ENCODE peak calls at places on chromosomes 1 and 21, in ten cellular contexts. D is NCI-H2029, F is nephron progenitor cell, K is aorta, A is lower lobe of right lung, Y is heart right ventricle, P is GM12865, X is T1000, W is astrocyte of the spinal cord, G is AG10803. E is an unnamed sample.
A peak's percentile ranks its signal among the peaks of the same experiment; 100 is the strongest.

GRCh38 chr1:62712625-62713243 is 24.5 kb upstream of the DOCK7 start:
- DNase-seq in D (no peak), F (no peak), K (no peak), A (no peak), Y (no peak), P (no peak), X (no peak), W (no peak), G (no peak), E (no peak)

GRCh38 chr1:229105109-229105508 is 165.8 kb upstream of the RAB4A start:
- DNase-seq in D (no peak), F (no peak), K (peak; percentile 66), A (no peak), Y (no peak), P (no peak), X (no peak), W (no peak), G (no peak), E (no peak)

GRCh38 chr1:201696217-201696761 is 132.7 kb upstream of the IPO9 start:
- DNase-seq in D (peak; percentile 37), F (no peak), K (peak; percentile 87), A (no peak), Y (peak; percentile 81), P (no peak), X (peak; percentile 79), W (peak; percentile 93), G (peak; percentile 97), E (peak; percentile 95)

GRCh38 chr1:173853074-173853473 is 14.7 kb downstream of the GAS5 start:
- DNase-seq in D (no peak), F (no peak), K (no peak), A (no peak), Y (peak; percentile 8), P (no peak), X (no peak), W (peak; percentile 60), G (peak; percentile 61), E (no peak)

GRCh38 chr21:46059195-46059594 is 38.7 kb upstream of the COL6A2 start:
- DNase-seq in D (no peak), F (no peak), K (no peak), A (peak; percentile 21), Y (no peak), P (no peak), X (no peak), W (no peak), G (no peak), E (no peak)

GRCh38 chr21:26449161-26449560 is 123.9 kb downstream of the CYYR1 start:
- DNase-seq in D (no peak), F (no peak), K (no peak), A (no peak), Y (no peak), P (no peak), X (no peak), W (peak; percentile 42), G (peak; percentile 88), E (no peak)

GRCh38 chr1:214136336-214136735 is 144.6 kb upstream of the SMYD2 start:
- DNase-seq in D (no peak), F (no peak), K (no peak), A (no peak), Y (no peak), P (no peak), X (no peak), W (no peak), G (no peak), E (no peak)

GRCh38 chr1:156052862-156053769 is 482 bp downstream of the UBQLN4 start:
- DNase-seq in D (peak; percentile 49), F (peak; percentile 86), K (peak; percentile 73), A (peak; percentile 70), Y (peak; percentile 51), P (peak; percentile 70), X (no peak), W (peak; percentile 72), G (peak; percentile 68), E (peak; percentile 42)

GRCh38 chr1:186183219-186183618 is 191.8 kb downstream of the TPR start:
- DNase-seq in D (no peak), F (no peak), K (no peak), A (no peak), Y (no peak), P (peak; percentile 42), X (peak; percentile 72), W (peak; percentile 60), G (peak; percentile 84), E (no peak)

GRCh38 chr1:8477199-8477982 is 159.5 kb downstream of the SLC45A1 start:
- DNase-seq in D (no peak), F (no peak), K (no peak), A (no peak), Y (no peak), P (peak; percentile 84), X (no peak), W (peak; percentile 72), G (peak; percentile 98), E (no peak)

GRCh38 chr1:12604114-12604874 is 13.7 kb downstream of the DHRS3 start:
- DNase-seq in D (no peak), F (no peak), K (no peak), A (no peak), Y (peak; percentile 74), P (peak; percentile 71), X (peak; percentile 58), W (peak; percentile 93), G (peak; percentile 97), E (no peak)

GRCh38 chr1:59814901-59815825 is at the start of gene HOOK1:
- DNase-seq in D (peak; percentile 60), F (no peak), K (no peak), A (no peak), Y (no peak), P (no peak), X (no peak), W (no peak), G (no peak), E (no peak)

E was measured in posterior cingulate gyrus.